ENCODE peak calls at places on chromosomes 6 and 20, in five cellular contexts. S is body of pancreas, O is stomach, U is fibroblast of lung, D is thyroid gland. E is an unnamed sample. For H3K27me3, the result is how much of the 10 kb centered on the place peaks cover.

GRCh38 chr6:111806561-111807497 is 66.4 kb downstream of the FYN start:
- DNase-seq in O (no peak), U (no peak), S (no peak), D (no peak), E (no peak)

GRCh38 chr6:123565529-123565928 is 71.2 kb downstream of the TRDN start:
- DNase-seq in U (no peak), D (no peak), O (no peak), S (no peak), E (no peak)

GRCh38 chr20:25237610-25238318 is 10.1 kb upstream of the PYGB start:
- DNase-seq in D (no peak), S (no peak), U (peak), O (no peak), E (no peak)

GRCh38 chr20:24118781-24119175 is 130.2 kb upstream of the GGTLC1 start:
- DNase-seq in O (no peak), U (peak), D (no peak), S (no peak), E (no peak)

GRCh38 chr20:49170714-49171113 is 17.4 kb downstream of the STAU1 start:
- DNase-seq in D (no peak), S (no peak), O (no peak), U (no peak), E (no peak)

GRCh38 chr6:23246901-23247300 is 677.5 kb downstream of the HDGFL1 start:
- DNase-seq in U (no peak), O (no peak), S (no peak), D (no peak), E (no peak)

GRCh38 chr6:7518853-7519252 is 22.6 kb upstream of the DSP start:
- DNase-seq in U (no peak), D (no peak), O (no peak), S (no peak), E (no peak)

GRCh38 chr20:3818155-3819151 is 1.9 kb upstream of the AP5S1 start:
- DNase-seq in O (peak), U (peak), S (peak), D (peak), E (no peak)

DNA sequence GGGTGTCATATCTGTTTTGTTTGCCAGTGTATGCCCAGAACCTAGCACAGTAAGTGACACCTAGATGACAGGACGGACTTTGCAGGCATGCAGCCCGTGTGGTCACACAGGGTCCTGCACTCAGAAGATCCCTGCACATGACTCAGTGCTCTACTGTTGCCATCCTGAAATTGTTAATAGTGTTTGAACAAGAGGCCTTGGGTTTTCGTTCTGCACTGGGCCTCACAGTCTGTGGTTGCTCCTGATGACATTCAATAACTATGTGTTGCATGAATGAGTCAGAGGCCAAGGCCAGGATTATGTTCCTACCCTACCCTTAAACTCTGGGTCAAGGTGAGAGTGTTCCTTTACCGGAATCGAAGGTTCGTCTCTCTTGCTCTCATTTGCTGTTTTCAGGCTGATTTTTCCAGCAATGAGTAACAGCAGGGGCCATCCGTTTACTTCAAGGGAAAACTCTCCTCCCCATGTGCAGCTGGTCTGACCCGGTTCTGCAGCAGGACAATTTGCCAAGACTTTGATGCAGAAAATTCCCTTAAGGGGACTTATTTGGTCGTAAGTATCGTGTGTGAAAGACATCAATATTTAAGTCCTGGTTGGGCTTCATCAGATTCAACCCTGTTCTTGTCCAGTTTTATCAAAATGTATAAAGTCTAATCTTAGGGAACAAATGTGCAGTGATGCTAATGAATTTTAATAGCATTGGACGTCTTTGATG is 13.0 kb upstream of the PFDN4 start:
- DNase-seq in O (no peak), S (no peak), D (no peak), U (no peak), E (no peak)
- TF ChIP-seq CTCF in O (no peak), S (no peak), D (no peak), U (peak), E (peak)

GRCh38 chr20:21505810-21506530 is 7.9 kb downstream of the NKX2-2 start:
- DNase-seq in U (peak), S (no peak), D (peak), O (peak), E (no peak)
- H3K27me3 ChIP-seq in U (under half), S (under half), D (half or more), O (half or more), E (under half)

GRCh38 chr6:169530762-169531143 is 171.1 kb downstream of the WDR27 start:
- DNase-seq in U (no peak), D (no peak), O (no peak), S (no peak), E (no peak)
- H3K4me3 ChIP-seq in U (no peak), D (no peak), O (no peak), S (no peak), E (no peak)

DNA sequence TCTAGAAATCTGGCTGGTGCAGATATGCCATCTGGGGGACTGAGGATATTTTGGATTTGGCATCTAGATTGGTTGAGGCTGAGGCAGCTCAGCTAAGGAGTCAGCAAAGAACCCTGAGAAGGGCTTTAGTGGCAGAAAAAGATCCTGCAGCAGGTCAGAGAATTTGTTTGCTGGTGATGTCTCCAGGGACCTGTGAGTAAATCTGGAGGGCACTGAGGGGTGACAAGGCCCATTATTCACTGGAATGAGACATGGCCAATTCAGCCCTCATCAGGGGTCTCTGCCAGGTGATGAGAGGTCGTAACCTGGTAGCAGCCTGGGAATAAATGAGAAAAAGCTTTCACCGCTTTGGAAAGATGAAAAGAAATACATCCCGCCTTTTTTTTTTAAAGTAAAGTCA is 118.3 kb upstream of the FBXL4 start:
- DNase-seq in S (no peak), D (no peak), U (no peak), O (no peak), E (no peak)
- TF ChIP-seq CTCF in S (no peak), D (no peak), U (no peak), O (no peak), E (no peak)